ENCODE peak calls at places on chromosomes 3 and 15, in four cellular contexts. G, H, S and W are unnamed samples.

GRCh38 chr3:114586119-114586518 is 292.3 kb downstream of the TIGIT start:
- DNase-seq in G (no peak), H (no peak), S (no peak), W (no peak)

GRCh38 chr15:44286814-44287555 is 1.5 kb upstream of the GOLM2 start:
- DNase-seq in G (no peak), H (no peak), S (no peak), W (no peak)

GRCh38 chr3:144085964-144086363 is 114.3 kb downstream of the DIPK2A start:
- DNase-seq in G (no peak), H (no peak), S (no peak), W (no peak)

GRCh38 chr3:194422188-194422587 is 23.1 kb upstream of the GP5 start:
- DNase-seq in G (no peak), H (no peak), S (no peak), W (no peak)

GRCh38 chr15:82698711-82699345 is 10.8 kb downstream of the AP3B2 start:
- DNase-seq in G (no peak), H (no peak), S (no peak), W (no peak)

GRCh38 chr3:1700650-1701049 is 398.0 kb upstream of the CNTN4 start:
- DNase-seq in G (no peak), H (no peak), S (no peak), W (no peak)

GRCh38 chr3:64684715-64685261 is 3.0 kb downstream of the ADAMTS9 start:
- DNase-seq in G (no peak), H (peak), S (no peak), W (no peak)

GRCh38 chr3:67381667-67382272 is 272.6 kb downstream of the SUCLG2 start:
- DNase-seq in G (no peak), H (no peak), S (no peak), W (no peak)

GRCh38 chr3:101942356-101942755 is 93.0 kb downstream of the NFKBIZ start:
- DNase-seq in G (no peak), H (no peak), S (no peak), W (no peak)